ENCODE peak calls at places on chromosomes 16 and 17, in eight cellular contexts. T, G, P, E, M, Q, D and N are unnamed samples.

GRCh38 chr16:88561485-88562369 is 8.5 kb upstream of the ZC3H18 start:
- DNase-seq in P (peak), T (peak), E (peak), M (no peak), G (peak), D (peak), Q (peak), N (peak)

GRCh38 chr17:14197582-14197981 is 39.1 kb downstream of the CDRT15 start:
- DNase-seq in M (no peak), D (no peak), E (no peak), T (no peak), G (no peak), Q (no peak), P (no peak), N (no peak)

GRCh38 chr17:78789149-78789662 is 7.1 kb upstream of the CYTH1 start:
- DNase-seq in T (no peak), D (peak), P (no peak), G (no peak), E (no peak), M (no peak), Q (no peak), N (no peak)

GRCh38 chr17:63552211-63552610 is 1.9 kb downstream of the DCAF7 start:
- DNase-seq in Q (no peak), P (no peak), T (no peak), M (no peak), G (no peak), D (no peak), E (no peak), N (no peak)

GRCh38 chr16:85483424-85483823 is 129.7 kb upstream of the GSE1 start:
- DNase-seq in P (no peak), Q (no peak), G (no peak), M (no peak), T (no peak), E (no peak), D (no peak), N (no peak)

GRCh38 chr16:87057291-87057881 is 259.8 kb downstream of the C16orf95 start:
- DNase-seq in P (no peak), G (no peak), D (no peak), M (no peak), Q (no peak), E (no peak), T (no peak), N (no peak)

GRCh38 chr17:75135452-75135851 is 3.9 kb upstream of the NT5C start:
- DNase-seq in Q (no peak), D (no peak), P (no peak), E (no peak), T (no peak), M (no peak), G (no peak), N (no peak)

GRCh38 chr17:75516619-75517276 is 420 bp downstream of the TSEN54 start:
- DNase-seq in T (peak), Q (no peak), P (peak), M (no peak), D (peak), E (no peak), G (peak), N (peak)

GRCh38 chr16:67779256-67780014 is 26.9 kb downstream of the RANBP10 start:
- DNase-seq in G (no peak), M (no peak), D (no peak), P (no peak), Q (no peak), E (peak), T (no peak), N (no peak)

GRCh38 chr17:28552201-28552999 is at the start of gene UNC119:
- DNase-seq in E (peak), Q (peak), G (peak), D (peak), T (peak), M (no peak), P (peak), N (peak)

GRCh38 chr17:83192161-83192788 is 112.9 kb downstream of the METRNL start:
- DNase-seq in M (peak), Q (no peak), D (no peak), P (no peak), T (peak), E (no peak), G (no peak), N (no peak)

GRCh38 chr17:50798424-50799344 is 31.4 kb upstream of the ANKRD40CL start:
- DNase-seq in M (no peak), P (no peak), Q (no peak), G (no peak), T (no peak), D (no peak), E (no peak), N (no peak)

GRCh38 chr17:66737524-66737923 is 97.4 kb upstream of the CACNG5 start:
- DNase-seq in D (no peak), P (peak), Q (peak), M (peak), E (no peak), T (peak), G (no peak), N (no peak)

GRCh38 chr17:21272881-21273839 is 11.4 kb upstream of the MAP2K3 start:
- DNase-seq in Q (no peak), T (no peak), D (no peak), G (no peak), M (no peak), E (no peak), P (no peak), N (no peak)

GRCh38 chr16:51630051-51630450 is 479.0 kb upstream of the SALL1 start:
- DNase-seq in M (no peak), T (no peak), Q (no peak), D (no peak), E (no peak), G (no peak), P (no peak), N (no peak)

GRCh38 chr16:68264128-68265077 is at the start of gene SLC7A6:
- DNase-seq in G (peak), P (peak), D (peak), E (peak), Q (peak), M (no peak), T (peak), N (peak)

GRCh38 chr17:14886200-14886739 is 378.9 kb downstream of the PMP22 start:
- DNase-seq in M (no peak), E (no peak), T (no peak), D (no peak), G (no peak), P (peak), Q (no peak), N (peak)